ENCODE peak calls at places on chromosomes 12 and 14, in seven cellular contexts. F is PC-3, M is mammary epithelial cell, V is colonic mucosa, K is endodermal cell, H is neural progenitor cell, N is HepG2. A is an unnamed sample. For H3K4me1, the result is how much of the 10 kb centered on the place peaks cover.

GRCh38 chr12:93970892-93971688 is 177.3 kb upstream of the PLXNC1 start:
- DNase-seq in K (no peak), H (no peak), N (no peak), V (no peak), M (no peak), F (no peak), A (no peak)

GRCh38 chr14:98742001-98742400 is 530.0 kb downstream of the BCL11B start:
- DNase-seq in K (no peak), V (no peak), H (no peak), N (no peak), M (no peak), F (no peak), A (no peak)

GRCh38 chr14:35114036-35114435 is 7.8 kb downstream of the PPP2R3C start:
- DNase-seq in F (peak), M (no peak), H (no peak), V (no peak), K (no peak), N (no peak), A (peak)

GRCh38 chr12:6869049-6870021 is 2.0 kb downstream of the TPI1 start:
- DNase-seq in H (peak), V (peak), M (peak), F (peak), N (peak), K (peak), A (peak)

GRCh38 chr12:70919597-70920035 is 922 bp downstream of the PTPRR start:
- DNase-seq in H (peak), V (no peak), K (peak), F (no peak), N (no peak), M (no peak), A (peak)

GRCh38 chr12:117030187-117030896 is 68.9 kb downstream of the TESC start:
- DNase-seq in K (peak), F (no peak), H (no peak), M (no peak), V (no peak), N (no peak), A (no peak)

GRCh38 chr12:109458086-109458485 is 19.0 kb downstream of the KCTD10 start:
- DNase-seq in F (peak), M (no peak), V (no peak), N (no peak), H (no peak), K (no peak), A (peak)

GRCh38 chr14:36518586-36519430 is 1.2 kb downstream of the NKX2-1 start:
- DNase-seq in K (peak), M (no peak), V (no peak), H (peak), N (no peak), F (no peak), A (peak)

GRCh38 chr12:12331896-12332295 is 18.1 kb downstream of the MANSC1 start:
- DNase-seq in M (peak), H (no peak), V (no peak), N (no peak), F (peak), K (no peak), A (no peak)

DNA sequence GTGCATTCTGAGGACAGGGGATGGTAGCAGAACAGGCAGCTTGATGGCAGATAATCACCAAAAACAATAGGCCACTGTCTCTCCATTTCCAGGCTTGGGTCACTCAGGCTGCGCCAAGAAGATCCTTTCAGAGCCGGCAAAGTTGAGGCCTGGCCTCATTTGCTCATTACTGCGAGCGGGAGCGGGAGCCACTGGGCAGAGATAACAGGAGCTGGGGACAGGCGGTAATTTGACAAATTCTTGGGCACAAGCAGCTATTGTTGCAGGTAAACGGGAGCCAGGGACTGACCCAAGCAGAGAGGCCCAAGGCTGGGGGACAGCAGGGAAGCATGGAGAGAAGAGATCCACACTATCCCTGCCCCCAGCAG is 2.1 kb downstream of the MSI1 start:
- DNase-seq in M (no peak), N (peak), V (no peak), F (no peak), H (peak), K (no peak), A (no peak)
- H3K4me3 ChIP-seq in M (no peak), N (no peak), V (no peak), F (no peak), H (peak), K (peak), A (no peak)

GRCh38 chr12:124566181-124567034 is 1.0 kb downstream of the NCOR2 start:
- DNase-seq in K (peak), H (peak), M (peak), N (peak), F (peak), V (peak), A (peak)

GRCh38 chr12:124567673-124568373 is 411 bp upstream of the NCOR2 start:
- DNase-seq in V (peak), H (no peak), F (peak), M (peak), N (peak), K (peak), A (peak)

GRCh38 chr12:124565656-124566180 is 1.7 kb downstream of the NCOR2 start:
- DNase-seq in K (peak), M (no peak), F (peak), N (peak), V (no peak), H (no peak), A (no peak)

GRCh38 chr12:124568431-124569374 is 1.3 kb upstream of the NCOR2 start:
- DNase-seq in H (peak), V (peak), N (no peak), K (peak), F (peak), M (peak), A (peak)

DNA sequence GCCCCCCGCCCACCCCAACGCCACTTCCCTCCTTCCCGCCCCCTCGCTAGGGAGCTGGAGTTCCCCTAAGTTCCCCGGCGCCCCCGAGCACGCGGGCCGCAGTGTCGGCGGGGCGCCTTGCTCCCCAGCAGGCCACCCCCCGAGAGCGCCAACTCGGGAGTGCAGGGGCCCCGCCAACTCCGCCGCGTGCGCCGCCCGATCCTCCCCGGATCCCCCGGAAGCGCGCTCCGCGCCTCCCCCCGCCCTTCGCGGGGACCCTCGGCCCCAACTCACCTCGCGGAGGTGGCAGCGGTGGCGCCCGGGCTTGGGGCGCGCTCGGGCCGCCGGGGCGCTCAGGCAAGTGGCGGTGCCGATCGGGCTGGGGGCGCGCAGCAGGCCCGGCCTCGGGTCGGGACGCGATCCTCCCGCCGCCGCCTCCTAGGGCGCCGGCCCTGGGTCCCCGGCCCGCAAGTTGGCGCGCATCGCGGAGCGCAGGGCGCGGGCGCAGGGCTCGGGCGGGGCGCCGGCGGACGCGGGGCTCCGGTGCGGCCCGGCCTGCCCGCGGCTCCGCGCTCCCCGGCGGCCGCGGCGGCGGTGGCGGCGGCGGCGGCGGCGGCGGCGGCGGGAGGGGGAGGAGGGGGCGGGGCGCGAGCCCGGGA is at the start of gene NCOR2:
- DNase-seq in F (peak), K (peak), N (no peak), H (peak), V (no peak), M (no peak), A (peak)
- H3K4me1 ChIP-seq in F (under half), K (under half), N (under half), H (under half), V (under half), M (under half), A (under half)

GRCh38 chr12:65602579-65603295 is 221.5 kb upstream of the HMGA2 start:
- DNase-seq in N (peak), H (peak), K (peak), M (peak), F (peak), V (peak), A (peak)
- H3K9ac ChIP-seq in N (no peak), H (no peak), K (no peak), M (peak), F (peak), V (no peak), A (peak)

DNA sequence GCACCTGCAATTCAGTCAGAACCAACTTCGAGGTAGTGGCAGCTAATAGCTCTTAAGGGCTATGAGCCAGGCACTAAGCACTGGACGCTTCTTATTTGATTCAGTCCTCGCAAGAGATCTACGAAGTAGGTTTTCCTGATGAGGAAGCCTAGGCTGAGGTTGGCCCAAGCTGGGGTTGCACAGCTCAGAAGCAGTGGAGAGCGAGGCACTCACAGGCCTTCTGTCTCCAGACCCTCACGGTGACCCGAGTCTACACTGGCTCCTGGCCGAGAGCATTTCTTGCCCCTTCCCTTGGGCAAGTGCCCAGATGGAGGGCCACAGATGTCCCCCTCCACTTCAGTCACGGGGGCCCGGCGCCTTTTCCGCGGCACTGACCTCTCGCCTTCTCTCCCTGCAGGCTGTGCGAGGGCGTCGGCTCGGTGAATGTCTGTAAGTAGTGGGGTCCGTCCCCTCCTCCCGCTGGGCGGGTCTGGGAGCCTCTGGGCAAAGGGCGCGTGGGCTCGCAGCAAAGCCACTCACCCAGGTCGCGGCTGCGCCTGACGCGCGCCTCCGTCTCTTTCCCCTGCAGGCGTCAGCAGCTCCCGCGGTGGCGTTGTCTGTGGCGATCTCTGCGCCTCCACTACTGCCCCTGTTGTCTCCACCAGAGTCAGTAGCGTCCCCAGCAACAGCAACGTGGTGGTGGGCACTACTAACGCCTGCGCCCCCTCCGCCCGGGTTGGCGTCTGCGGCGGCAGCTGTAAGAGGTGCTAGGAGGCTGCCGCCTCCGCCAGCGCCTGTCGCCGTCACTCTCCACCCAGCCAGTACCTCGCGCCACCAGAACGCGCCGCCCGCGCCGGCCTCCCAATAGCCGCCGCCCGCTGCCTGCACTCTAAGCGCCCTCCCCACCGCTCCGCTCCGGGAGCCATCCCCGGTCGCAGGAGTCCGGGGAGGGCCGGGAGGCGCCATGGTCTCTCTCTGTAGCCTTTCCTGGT is 13.1 kb downstream of the KRT83 start:
- DNase-seq in V (peak), N (no peak), H (peak), F (peak), M (peak), K (peak), A (peak)
- H3K4me3 ChIP-seq in V (peak), N (no peak), H (peak), F (peak), M (peak), K (peak), A (peak)

A was measured in adipocyte.